ENCODE peak calls at places on chromosomes 5 and 9, in eight cellular contexts. G is HCEC 1CT; P is GM12865; U is CD8-positive, alpha-beta T cell; M is H7; Z is GM19239; F is effector memory CD8-positive, alpha-beta T cell; W is AG09309. K is an unnamed sample.

GRCh38 chr5:134846641-134846960 is 833 bp downstream of the C5orf24 start:
- DNase-seq in P (peak; percentile 51), M (peak; percentile 26), U (no peak), W (no peak), G (peak; percentile 28), Z (no peak), F (no peak), K (no peak)

GRCh38 chr9:121840838-121841760 is 189.7 kb downstream of the DAB2IP start:
- DNase-seq in M (no peak), U (no peak), Z (no peak), P (peak; percentile 37), W (no peak), F (no peak), G (no peak), K (no peak)

GRCh38 chr5:6812800-6813731 is 99.8 kb downstream of the TENT4A start:
- DNase-seq in M (no peak), Z (no peak), U (no peak), W (peak; percentile 35), P (no peak), G (no peak), F (no peak), K (no peak)

GRCh38 chr9:113501129-113501686 is 37.7 kb downstream of the RGS3 start:
- DNase-seq in F (no peak), Z (no peak), G (no peak), U (no peak), W (no peak), P (no peak), M (peak; percentile 85), K (no peak)

GRCh38 chr5:141889282-141889871 is 11.2 kb upstream of the PCDH1 start:
- DNase-seq in F (no peak), U (no peak), W (no peak), P (peak; percentile 18), G (peak; percentile 30), M (no peak), Z (no peak), K (no peak)

GRCh38 chr5:169712428-169712827 is 75.4 kb downstream of the DOCK2 start:
- DNase-seq in W (no peak), P (no peak), G (peak; percentile 33), Z (no peak), F (no peak), U (no peak), M (no peak), K (no peak)

GRCh38 chr9:111621895-111622480 is 9.1 kb upstream of the DNAJC25 start:
- DNase-seq in W (no peak), U (peak; percentile 14), Z (no peak), M (peak; percentile 69), G (peak; percentile 43), P (peak; percentile 42), F (no peak), K (no peak)

GRCh38 chr9:120758544-120758943 is 34.7 kb downstream of the FBXW2 start:
- DNase-seq in Z (no peak), P (no peak), W (no peak), M (no peak), F (no peak), U (no peak), G (no peak), K (no peak)

GRCh38 chr9:31089822-31090221 is 1294.6 kb upstream of the ACO1 start:
- DNase-seq in F (no peak), U (no peak), M (no peak), W (no peak), G (no peak), P (no peak), Z (no peak), K (no peak)

GRCh38 chr9:7346144-7346543 is 453.4 kb downstream of the DMAC1 start:
- DNase-seq in W (no peak), F (no peak), Z (no peak), U (no peak), M (no peak), P (no peak), G (no peak), K (no peak)

GRCh38 chr5:52786937-52787599 is 648 bp upstream of the ITGA1 start:
- DNase-seq in U (peak; percentile 26), G (no peak), F (no peak), M (peak; percentile 24), W (no peak), Z (no peak), P (peak; percentile 38), K (no peak)

GRCh38 chr5:68464424-68464823 is 248.9 kb downstream of the PIK3R1 start:
- DNase-seq in F (peak; percentile 21), P (peak; percentile 68), W (no peak), U (no peak), Z (no peak), M (no peak), G (peak; percentile 33), K (peak; percentile 12)

GRCh38 chr5:145989428-145989827 is 53.0 kb downstream of the SH3RF2 start:
- DNase-seq in Z (no peak), M (no peak), W (no peak), G (peak; percentile 17), P (no peak), U (no peak), F (no peak), K (no peak)

GRCh38 chr9:128213746-128214497 is 10.7 kb downstream of the DNM1 start:
- DNase-seq in M (peak; percentile 23), F (no peak), Z (no peak), P (no peak), U (no peak), W (no peak), G (no peak), K (no peak)

GRCh38 chr9:34492051-34492450 is 30.7 kb downstream of the ENHO start:
- DNase-seq in F (no peak), Z (no peak), U (no peak), M (peak; percentile 66), G (no peak), W (no peak), P (no peak), K (no peak)

GRCh38 chr5:68396722-68397121 is 181.2 kb downstream of the PIK3R1 start:
- DNase-seq in Z (no peak), P (no peak), W (no peak), G (no peak), F (no peak), M (no peak), U (no peak), K (no peak)

GRCh38 chr9:122821278-122821952 is 7.0 kb downstream of the PDCL start:
- DNase-seq in P (no peak), F (no peak), G (peak; percentile 73), M (no peak), Z (no peak), W (no peak), U (no peak), K (no peak)

GRCh38 chr5:170139786-170140335 is 34.2 kb downstream of the FOXI1 start:
- DNase-seq in U (no peak), P (no peak), G (no peak), W (no peak), M (no peak), Z (no peak), F (no peak), K (no peak)

GRCh38 chr9:89444212-89444611 is 53.7 kb downstream of the SEMA4D start:
- DNase-seq in U (peak; percentile 59), M (no peak), F (peak; percentile 58), W (no peak), P (no peak), G (no peak), Z (no peak), K (no peak)

GRCh38 chr9:112752334-112753110 is 2.0 kb downstream of the SNX30 start:
- DNase-seq in P (no peak), Z (no peak), G (no peak), U (no peak), M (no peak), W (no peak), F (no peak), K (no peak)

GRCh38 chr5:115343855-115344254 is 47.4 kb upstream of the CCDC112 start:
- DNase-seq in M (no peak), G (peak; percentile 79), Z (no peak), F (no peak), W (peak; percentile 37), U (no peak), P (no peak), K (no peak)

GRCh38 chr5:129899454-129899853 is 4.8 kb upstream of the CHSY3 start:
- DNase-seq in G (peak; percentile 61), P (no peak), F (no peak), Z (no peak), U (no peak), W (no peak), M (no peak), K (no peak)

GRCh38 chr9:130915096-130915447 is 18.5 kb upstream of the QRFP start:
- DNase-seq in U (no peak), M (no peak), Z (no peak), F (no peak), G (no peak), W (no peak), P (no peak), K (no peak)

GRCh38 chr5:8869932-8870331 is 675.9 kb downstream of the SEMA5A start:
- DNase-seq in M (no peak), P (no peak), F (no peak), U (no peak), W (no peak), G (no peak), Z (no peak), K (no peak)

GRCh38 chr5:175013251-175013650 is 288.9 kb downstream of the MSX2 start:
- DNase-seq in P (no peak), F (no peak), Z (no peak), W (no peak), G (no peak), U (no peak), M (no peak), K (no peak)

GRCh38 chr5:142280066-142281011 is 44.5 kb downstream of the SPRY4 start:
- DNase-seq in U (no peak), Z (no peak), M (peak; percentile 82), P (no peak), F (no peak), W (no peak), G (no peak), K (no peak)

GRCh38 chr9:130242270-130243014 is 23.1 kb upstream of the HMCN2 start:
- DNase-seq in W (no peak), M (no peak), P (no peak), U (no peak), Z (no peak), F (no peak), G (no peak), K (no peak)

GRCh38 chr5:170603578-170604565 is 100.1 kb downstream of the KCNIP1 start:
- DNase-seq in M (peak; percentile 94), P (peak; percentile 48), G (no peak), U (no peak), W (no peak), Z (peak; percentile 43), F (no peak), K (no peak)

GRCh38 chr5:142937265-142937877 is 167.2 kb downstream of the ARHGAP26 start:
- DNase-seq in P (no peak), U (no peak), Z (no peak), F (no peak), W (no peak), G (no peak), M (no peak), K (no peak)

GRCh38 chr5:17196024-17196423 is 21.4 kb upstream of the BASP1 start:
- DNase-seq in M (no peak), U (no peak), F (no peak), P (no peak), W (no peak), G (no peak), Z (no peak), K (no peak)

GRCh38 chr5:112968411-112969106 is 8.0 kb upstream of the DCP2 start:
- DNase-seq in G (peak; percentile 36), W (no peak), M (no peak), Z (no peak), U (no peak), F (no peak), P (no peak), K (no peak)

GRCh38 chr5:159051431-159052281 is 48.1 kb downstream of the EBF1 start:
- DNase-seq in W (no peak), F (no peak), P (peak; percentile 80), M (peak; percentile 73), Z (no peak), G (no peak), U (no peak), K (peak; percentile 73)

K was measured in GM06990.